ENCODE peak calls at places on chromosomes 3 and 15, in five cellular contexts. P is heart left ventricle, R is fibroblast of lung, C is adrenal gland, D is uterus. S is an unnamed sample.

GRCh38 chr15:67063689-67064606 is 1.5 kb upstream of the SMAD3 start:
- DNase-seq in R (peak; percentile 69), D (no peak), C (no peak), P (no peak), S (no peak)

GRCh38 chr3:3227670-3228069 is 48.2 kb upstream of the CRBN start:
- DNase-seq in R (no peak), D (no peak), P (no peak), C (no peak), S (no peak)

GRCh38 chr3:2097641-2098191 is 950 bp upstream of the CNTN4 start:
- DNase-seq in R (no peak), D (no peak), P (no peak), C (no peak), S (no peak)

GRCh38 chr15:25508369-25509002 is 69.7 kb upstream of the UBE3A start:
- DNase-seq in D (no peak), P (no peak), R (peak; percentile 46), C (no peak), S (no peak)

GRCh38 chr15:74889390-74889881 is 406 bp upstream of the MPI start:
- DNase-seq in C (peak; percentile 55), D (no peak), P (peak; percentile 74), R (peak; percentile 65), S (no peak)

GRCh38 chr15:64045774-64046346 is 425 bp downstream of the DAPK2 start:
- DNase-seq in D (no peak), C (peak; percentile 29), R (peak; percentile 11), P (peak; percentile 75), S (no peak)

GRCh38 chr15:42919794-42920280 is 741 bp downstream of the TTBK2 start:
- DNase-seq in D (no peak), C (peak; percentile 45), R (peak; percentile 53), P (no peak), S (peak; percentile 16)

GRCh38 chr15:75138016-75138999 is 63.4 kb upstream of the C15orf39 start:
- DNase-seq in C (no peak), R (peak; percentile 16), P (no peak), D (no peak), S (no peak)

GRCh38 chr3:123755085-123755484 is 129.0 kb downstream of the MYLK start:
- DNase-seq in P (no peak), D (no peak), R (no peak), C (no peak), S (no peak)

GRCh38 chr3:16048435-16049318 is 125.8 kb upstream of the GALNT15 start:
- DNase-seq in C (peak; percentile 58), P (no peak), R (peak; percentile 65), D (peak; percentile 62), S (peak; percentile 38)

GRCh38 chr15:75233504-75234190 is 24.5 kb upstream of the GOLGA6C start:
- DNase-seq in R (no peak), C (peak; percentile 3), P (no peak), D (no peak), S (no peak)

GRCh38 chr15:74540135-74540760 is 772 bp upstream of the ARID3B start:
- DNase-seq in P (no peak), C (no peak), D (no peak), R (peak; percentile 60), S (no peak)

DNA sequence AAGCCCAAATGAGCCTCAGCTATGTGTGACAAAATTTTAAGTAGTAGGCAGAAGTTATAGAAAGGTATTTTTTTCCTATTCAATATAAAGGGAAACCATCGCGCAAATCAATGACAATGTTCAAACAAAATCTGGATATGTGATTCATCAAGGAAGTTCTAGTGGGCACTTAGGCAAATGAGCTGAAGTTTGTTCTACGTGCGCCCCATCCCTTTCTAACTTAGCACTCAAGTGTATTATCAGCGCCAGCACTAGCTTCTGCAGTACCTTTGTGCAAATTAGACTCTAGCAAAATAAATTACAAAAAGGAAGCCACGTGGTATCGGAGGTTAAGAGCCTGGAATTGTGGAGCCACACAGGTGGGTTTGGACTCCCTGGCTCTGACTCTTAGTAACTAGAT is 91.1 kb downstream of the TBL1XR1 start:
- DNase-seq in C (no peak), D (no peak), R (no peak), P (no peak), S (no peak)
- H3K4me3 ChIP-seq in C (no peak overlapping the region), D (no peak overlapping the region), R (no peak overlapping the region), P (no peak overlapping the region), S (no peak overlapping the region)

DNA sequence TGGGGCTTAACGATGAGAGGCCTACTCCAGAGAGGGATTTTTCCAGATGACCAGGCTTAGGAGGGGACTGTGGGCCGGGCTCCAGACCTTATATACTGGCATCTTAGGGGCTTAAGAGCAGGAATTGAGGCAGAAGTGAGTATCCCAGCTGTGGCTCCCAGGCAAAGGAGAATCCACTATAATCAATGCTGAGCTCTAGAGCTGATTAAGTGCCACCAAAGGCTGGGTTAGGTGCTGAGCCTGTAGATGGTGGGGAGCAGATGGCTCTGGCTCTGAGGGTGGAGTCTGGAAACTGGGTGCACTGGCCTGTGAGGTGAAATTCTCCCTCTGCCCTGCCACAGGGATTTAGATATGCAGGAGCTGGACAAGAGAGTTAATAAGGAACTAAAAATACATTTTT is 23.2 kb downstream of the IRAK2 start:
- DNase-seq in C (no peak), R (no peak), D (no peak), P (no peak), S (no peak)
- H3K4me1 ChIP-seq in C (peaks cover 66% of the 10 kb centered on the region), R (peaks cover 17% of the 10 kb centered on the region), D (peaks cover 16% of the 10 kb centered on the region), P (peaks cover 57% of the 10 kb centered on the region), S (no peaks in the 10 kb centered on the region)

GRCh38 chr15:96353931-96354730 is 23.6 kb downstream of the NR2F2 start:
- DNase-seq in R (peak; percentile 67), P (peak; percentile 85), C (peak; percentile 63), D (peak; percentile 85), S (no peak)
- TF ChIP-seq CTCF in R (peak; percentile 62), P (peak; percentile 52), C (peak; percentile 33), D (peak; percentile 57), S (peak; percentile 43)

DNA sequence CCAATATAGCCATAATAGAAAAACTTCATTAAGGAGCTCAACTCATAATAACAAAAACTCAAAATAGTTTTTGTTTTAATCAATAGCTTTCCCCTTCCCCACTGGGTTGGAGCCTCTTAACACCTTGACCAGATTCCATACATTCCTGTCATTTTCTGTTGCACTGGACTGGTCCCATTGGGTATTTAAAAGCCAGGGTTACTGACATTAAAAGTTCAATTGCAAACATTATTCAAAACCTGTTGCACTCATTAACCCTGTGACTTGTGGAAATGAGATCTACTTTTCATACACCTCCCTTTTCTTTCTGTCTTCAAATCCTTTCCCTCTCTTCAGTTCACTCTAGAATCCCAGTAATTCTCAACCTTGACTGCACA is 1.7 kb upstream of the HRG start:
- DNase-seq in C (no peak), R (no peak), P (no peak), D (no peak), S (no peak)
- H3K4me3 ChIP-seq in C (no peak overlapping the region), R (no peak overlapping the region), P (no peak overlapping the region), D (no peak overlapping the region), S (no peak overlapping the region)

GRCh38 chr15:98723195-98723594 is 74.9 kb downstream of the IGF1R start:
- DNase-seq in P (no peak), C (no peak), D (no peak), R (peak; percentile 40), S (no peak)
- H3K4me1 ChIP-seq in P (peaks cover 95% of the 10 kb centered on the region), C (peaks cover 48% of the 10 kb centered on the region), D (peaks cover 7% of the 10 kb centered on the region), R (peaks cover 6% of the 10 kb centered on the region), S (peaks cover 87% of the 10 kb centered on the region)

GRCh38 chr15:80820092-80820491 is 40.9 kb downstream of the CEMIP start:
- DNase-seq in D (no peak), P (no peak), C (no peak), R (no peak), S (no peak)

GRCh38 chr15:80823120-80823519 is 44.0 kb downstream of the CEMIP start:
- DNase-seq in D (no peak), R (no peak), C (no peak), P (no peak), S (no peak)

GRCh38 chr15:80822666-80823065 is 43.5 kb downstream of the CEMIP start:
- DNase-seq in P (no peak), R (no peak), C (no peak), D (no peak), S (no peak)

GRCh38 chr15:80825361-80826030 is 46.3 kb downstream of the CEMIP start:
- DNase-seq in R (peak; percentile 90), C (no peak), P (no peak), D (no peak), S (no peak)

GRCh38 chr15:80823995-80824394 is 44.8 kb downstream of the CEMIP start:
- DNase-seq in D (no peak), P (no peak), R (no peak), C (no peak), S (no peak)
- TF ChIP-seq CTCF in D (no peak), P (no peak), R (no peak), C (no peak), S (no peak)

DNA sequence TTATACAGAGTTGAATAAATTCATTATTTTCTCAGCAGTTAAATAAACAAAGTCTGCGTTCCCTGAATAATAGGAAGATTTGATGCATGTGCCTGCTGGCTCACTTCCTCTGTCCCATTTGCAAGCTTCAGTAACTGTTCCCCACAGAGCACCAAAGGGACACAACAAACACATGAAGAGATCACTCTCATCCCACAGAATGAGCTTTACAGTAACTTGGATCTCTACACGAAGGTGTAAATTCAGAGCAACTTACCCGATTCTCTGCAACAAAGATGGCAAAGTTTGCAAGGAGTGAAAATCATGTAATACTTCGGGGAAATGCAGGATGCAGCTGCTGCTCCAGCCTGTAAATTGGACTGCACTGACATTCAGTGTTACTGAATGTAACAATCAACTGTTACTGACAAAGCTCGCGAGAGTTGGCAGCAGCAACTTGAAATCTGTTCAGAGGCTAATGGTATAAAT is at the start of gene BCHE:
- DNase-seq in P (no peak), D (peak; percentile 52), R (peak; percentile 73), C (peak; percentile 15), S (peak; percentile 78)
- H3K4me3 ChIP-seq in P (peak within 1 kb of the TSS; percentile 36), D (peak within 1 kb of the TSS; percentile 32), R (peak within 1 kb of the TSS; percentile 73), C (peak within 1 kb of the TSS; percentile 1), S (peak within 1 kb of the TSS; percentile 88)

DNA sequence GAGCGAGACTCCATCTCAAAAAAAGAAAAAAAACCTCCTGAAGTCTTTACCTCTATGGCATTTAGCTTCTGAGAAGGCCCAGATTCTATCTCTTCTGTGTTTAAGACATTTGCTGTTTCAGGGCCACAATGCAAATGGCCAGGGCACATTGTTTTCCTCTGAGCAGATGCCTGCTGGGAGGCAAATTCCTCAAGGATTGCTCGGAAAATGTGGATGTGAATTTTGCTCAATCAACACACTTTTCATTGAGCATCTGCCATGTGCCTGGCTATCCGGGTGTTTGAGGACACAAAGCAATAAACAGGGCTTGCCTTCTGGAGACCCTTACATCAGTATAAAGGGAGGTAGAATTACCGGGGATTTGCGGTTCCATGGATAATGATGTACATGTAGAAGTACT is 20.0 kb downstream of the TRIM71 start:
- DNase-seq in R (no peak), C (no peak), P (no peak), D (no peak), S (no peak)
- H3K4me1 ChIP-seq in R (no peaks in the 10 kb centered on the region), C (no peaks in the 10 kb centered on the region), P (no peaks in the 10 kb centered on the region), D (no peaks in the 10 kb centered on the region), S (no peaks in the 10 kb centered on the region)